ENCODE peak calls at places on chromosomes 3 and 15, in eight cellular contexts. One of them, this sample, is unnamed.

GRCh38 chr3:160224811-160225180 is 426 bp upstream of the C3orf80 start:
- DNase-seq in tibial nerve: no peak
- DNase-seq in left ventricle myocardium inferior: no peak
- DNase-seq in suprapubic skin: no peak
- DNase-seq in uterus: no peak
- DNase-seq in HCT116: no peak
- DNase-seq in esophagus squamous epithelium: no peak
- DNase-seq in effector memory CD4-positive, alpha-beta T cell: no peak
- DNase-seq in this sample: no peak

GRCh38 chr3:197692641-197693040 is 44.1 kb downstream of the RUBCN start:
- DNase-seq in tibial nerve: no peak
- DNase-seq in left ventricle myocardium inferior: no peak
- DNase-seq in suprapubic skin: no peak
- DNase-seq in uterus: no peak
- DNase-seq in HCT116: no peak
- DNase-seq in esophagus squamous epithelium: no peak
- DNase-seq in effector memory CD4-positive, alpha-beta T cell: no peak
- DNase-seq in this sample: peak

GRCh38 chr15:26294062-26294689 is 431.0 kb upstream of the ATP10A start:
- DNase-seq in tibial nerve: no peak
- DNase-seq in left ventricle myocardium inferior: peak
- DNase-seq in suprapubic skin: no peak
- DNase-seq in uterus: no peak
- DNase-seq in HCT116: no peak
- DNase-seq in esophagus squamous epithelium: no peak
- DNase-seq in effector memory CD4-positive, alpha-beta T cell: no peak
- DNase-seq in this sample: no peak

GRCh38 chr15:40409366-40409765 is 3.8 kb downstream of the IVD start:
- DNase-seq in tibial nerve: no peak
- DNase-seq in left ventricle myocardium inferior: no peak
- DNase-seq in suprapubic skin: no peak
- DNase-seq in uterus: no peak
- DNase-seq in HCT116: no peak
- DNase-seq in esophagus squamous epithelium: no peak
- DNase-seq in effector memory CD4-positive, alpha-beta T cell: no peak
- DNase-seq in this sample: no peak

GRCh38 chr15:97082835-97083234 is 752.3 kb downstream of the NR2F2 start:
- DNase-seq in tibial nerve: no peak
- DNase-seq in left ventricle myocardium inferior: no peak
- DNase-seq in suprapubic skin: no peak
- DNase-seq in uterus: no peak
- DNase-seq in HCT116: no peak
- DNase-seq in esophagus squamous epithelium: no peak
- DNase-seq in effector memory CD4-positive, alpha-beta T cell: no peak
- DNase-seq in this sample: no peak

GRCh38 chr15:41238100-41238499 is 7.0 kb downstream of the CHP1 start:
- DNase-seq in tibial nerve: no peak
- DNase-seq in left ventricle myocardium inferior: no peak
- DNase-seq in suprapubic skin: no peak
- DNase-seq in uterus: no peak
- DNase-seq in HCT116: no peak
- DNase-seq in esophagus squamous epithelium: no peak
- DNase-seq in effector memory CD4-positive, alpha-beta T cell: no peak
- DNase-seq in this sample: no peak

GRCh38 chr15:100111103-100112060 is 230.4 kb downstream of the ADAMTS17 start:
- DNase-seq in tibial nerve: no peak
- DNase-seq in left ventricle myocardium inferior: peak
- DNase-seq in suprapubic skin: peak
- DNase-seq in uterus: peak
- DNase-seq in HCT116: peak
- DNase-seq in esophagus squamous epithelium: no peak
- DNase-seq in effector memory CD4-positive, alpha-beta T cell: no peak
- DNase-seq in this sample: peak

GRCh38 chr3:17775073-17775472 is 32.6 kb upstream of the TBC1D5 start:
- DNase-seq in tibial nerve: no peak
- DNase-seq in left ventricle myocardium inferior: no peak
- DNase-seq in suprapubic skin: no peak
- DNase-seq in uterus: no peak
- DNase-seq in HCT116: no peak
- DNase-seq in esophagus squamous epithelium: no peak
- DNase-seq in effector memory CD4-positive, alpha-beta T cell: no peak
- DNase-seq in this sample: no peak

GRCh38 chr3:154933581-154933980 is 146.5 kb upstream of the MME start:
- DNase-seq in tibial nerve: no peak
- DNase-seq in left ventricle myocardium inferior: no peak
- DNase-seq in suprapubic skin: no peak
- DNase-seq in uterus: no peak
- DNase-seq in HCT116: no peak
- DNase-seq in esophagus squamous epithelium: no peak
- DNase-seq in effector memory CD4-positive, alpha-beta T cell: no peak
- DNase-seq in this sample: no peak

GRCh38 chr15:32790352-32790999 is 72.7 kb downstream of the GREM1 start:
- DNase-seq in tibial nerve: no peak
- DNase-seq in left ventricle myocardium inferior: no peak
- DNase-seq in suprapubic skin: no peak
- DNase-seq in uterus: no peak
- DNase-seq in HCT116: no peak
- DNase-seq in esophagus squamous epithelium: no peak
- DNase-seq in effector memory CD4-positive, alpha-beta T cell: no peak
- DNase-seq in this sample: no peak

GRCh38 chr3:112628038-112628437 is 12.9 kb downstream of the CCDC80 start:
- DNase-seq in tibial nerve: no peak
- DNase-seq in left ventricle myocardium inferior: no peak
- DNase-seq in suprapubic skin: no peak
- DNase-seq in uterus: no peak
- DNase-seq in HCT116: no peak
- DNase-seq in esophagus squamous epithelium: no peak
- DNase-seq in effector memory CD4-positive, alpha-beta T cell: no peak
- DNase-seq in this sample: no peak

GRCh38 chr3:28376424-28376823 is 27.8 kb upstream of the AZI2 start:
- DNase-seq in tibial nerve: no peak
- DNase-seq in left ventricle myocardium inferior: no peak
- DNase-seq in suprapubic skin: no peak
- DNase-seq in uterus: no peak
- DNase-seq in HCT116: no peak
- DNase-seq in esophagus squamous epithelium: no peak
- DNase-seq in effector memory CD4-positive, alpha-beta T cell: no peak
- DNase-seq in this sample: no peak

GRCh38 chr3:81302045-81302444 is 459.4 kb downstream of the GBE1 start:
- DNase-seq in tibial nerve: no peak
- DNase-seq in left ventricle myocardium inferior: no peak
- DNase-seq in suprapubic skin: no peak
- DNase-seq in uterus: no peak
- DNase-seq in HCT116: peak
- DNase-seq in esophagus squamous epithelium: no peak
- DNase-seq in effector memory CD4-positive, alpha-beta T cell: no peak
- DNase-seq in this sample: no peak

GRCh38 chr3:39150170-39150802 is 3.1 kb downstream of the CSRNP1 start:
- DNase-seq in tibial nerve: no peak
- DNase-seq in left ventricle myocardium inferior: no peak
- DNase-seq in suprapubic skin: no peak
- DNase-seq in uterus: no peak
- DNase-seq in HCT116: no peak
- DNase-seq in esophagus squamous epithelium: no peak
- DNase-seq in effector memory CD4-positive, alpha-beta T cell: no peak
- DNase-seq in this sample: no peak

GRCh38 chr3:196207159-196207832 is 3.9 kb downstream of the ZDHHC19 start:
- DNase-seq in tibial nerve: no peak
- DNase-seq in left ventricle myocardium inferior: no peak
- DNase-seq in suprapubic skin: no peak
- DNase-seq in uterus: no peak
- DNase-seq in HCT116: no peak
- DNase-seq in esophagus squamous epithelium: no peak
- DNase-seq in effector memory CD4-positive, alpha-beta T cell: no peak
- DNase-seq in this sample: no peak

GRCh38 chr3:126895178-126896066 is 87.5 kb upstream of the PLXNA1 start:
- DNase-seq in tibial nerve: peak
- DNase-seq in left ventricle myocardium inferior: no peak
- DNase-seq in suprapubic skin: no peak
- DNase-seq in uterus: no peak
- DNase-seq in HCT116: no peak
- DNase-seq in esophagus squamous epithelium: no peak
- DNase-seq in effector memory CD4-positive, alpha-beta T cell: no peak
- DNase-seq in this sample: no peak

DNA sequence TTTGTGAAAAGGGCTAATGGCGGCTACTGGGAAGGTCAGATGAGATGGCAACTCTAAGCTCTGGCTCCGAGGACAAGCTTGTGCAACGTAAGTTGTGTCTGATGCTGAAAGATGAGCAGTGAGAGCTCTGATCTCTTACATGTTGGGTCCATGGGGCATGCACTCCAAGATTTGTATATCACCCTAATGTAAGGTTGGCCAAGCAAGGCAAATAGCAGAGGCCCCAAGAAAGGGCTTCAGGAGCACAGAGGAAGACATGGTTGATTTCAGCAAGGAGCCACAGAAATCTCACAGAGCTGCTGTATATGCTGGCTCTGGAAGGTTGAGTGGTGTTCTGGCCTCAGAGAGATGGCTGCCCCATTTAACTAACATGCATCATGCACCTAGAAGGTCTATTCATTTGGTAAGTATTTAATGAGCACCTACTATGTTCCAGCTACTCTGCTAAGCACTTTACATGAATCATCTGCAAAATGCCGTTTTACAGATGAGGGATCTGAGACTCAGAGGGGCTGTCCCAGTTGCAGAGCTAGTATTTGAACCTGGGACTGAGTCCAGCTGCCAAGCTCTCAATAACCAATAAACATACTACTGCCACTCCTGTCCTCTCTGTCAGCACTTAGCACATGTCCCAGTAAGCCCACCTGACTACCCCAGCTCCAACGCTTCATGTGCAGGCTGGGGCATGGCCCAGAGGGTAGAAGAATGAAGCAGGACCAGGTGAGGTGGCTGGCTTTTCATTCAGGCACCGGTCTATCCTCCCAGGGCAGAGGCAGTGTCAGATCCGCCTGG is 27.7 kb upstream of the ATP2B2 start:
- DNase-seq in tibial nerve: no peak
- DNase-seq in left ventricle myocardium inferior: no peak
- DNase-seq in suprapubic skin: no peak
- DNase-seq in uterus: no peak
- DNase-seq in HCT116: no peak
- DNase-seq in esophagus squamous epithelium: no peak
- DNase-seq in effector memory CD4-positive, alpha-beta T cell: no peak
- DNase-seq in this sample: peak
- H3K27ac ChIP-seq in tibial nerve: no peak
- H3K27ac ChIP-seq in left ventricle myocardium inferior: no peak
- H3K27ac ChIP-seq in suprapubic skin: no peak
- H3K27ac ChIP-seq in uterus: no peak
- H3K27ac ChIP-seq in HCT116: no peak
- H3K27ac ChIP-seq in esophagus squamous epithelium: no peak
- H3K27ac ChIP-seq in effector memory CD4-positive, alpha-beta T cell: no peak
- H3K27ac ChIP-seq in this sample: no peak

GRCh38 chr3:62319570-62320243 is 53.6 kb downstream of the FEZF2 start:
- DNase-seq in tibial nerve: no peak
- DNase-seq in left ventricle myocardium inferior: no peak
- DNase-seq in suprapubic skin: no peak
- DNase-seq in uterus: no peak
- DNase-seq in HCT116: no peak
- DNase-seq in esophagus squamous epithelium: no peak
- DNase-seq in effector memory CD4-positive, alpha-beta T cell: no peak
- DNase-seq in this sample: no peak

GRCh38 chr3:62318365-62318751 is 55.0 kb downstream of the FEZF2 start:
- DNase-seq in tibial nerve: no peak
- DNase-seq in left ventricle myocardium inferior: no peak
- DNase-seq in suprapubic skin: no peak
- DNase-seq in uterus: no peak
- DNase-seq in HCT116: no peak
- DNase-seq in esophagus squamous epithelium: no peak
- DNase-seq in effector memory CD4-positive, alpha-beta T cell: no peak
- DNase-seq in this sample: no peak

GRCh38 chr3:62325896-62326295 is 47.5 kb downstream of the FEZF2 start:
- DNase-seq in tibial nerve: no peak
- DNase-seq in left ventricle myocardium inferior: no peak
- DNase-seq in suprapubic skin: no peak
- DNase-seq in uterus: no peak
- DNase-seq in HCT116: no peak
- DNase-seq in esophagus squamous epithelium: no peak
- DNase-seq in effector memory CD4-positive, alpha-beta T cell: no peak
- DNase-seq in this sample: no peak

GRCh38 chr3:62318752-62319569 is 54.4 kb downstream of the FEZF2 start:
- DNase-seq in tibial nerve: peak
- DNase-seq in left ventricle myocardium inferior: peak
- DNase-seq in suprapubic skin: peak
- DNase-seq in uterus: peak
- DNase-seq in HCT116: no peak
- DNase-seq in esophagus squamous epithelium: peak
- DNase-seq in effector memory CD4-positive, alpha-beta T cell: peak
- DNase-seq in this sample: peak

GRCh38 chr3:62323241-62323640 is 50.1 kb downstream of the FEZF2 start:
- DNase-seq in tibial nerve: no peak
- DNase-seq in left ventricle myocardium inferior: no peak
- DNase-seq in suprapubic skin: no peak
- DNase-seq in uterus: no peak
- DNase-seq in HCT116: no peak
- DNase-seq in esophagus squamous epithelium: no peak
- DNase-seq in effector memory CD4-positive, alpha-beta T cell: no peak
- DNase-seq in this sample: no peak
- H3K27ac ChIP-seq in tibial nerve: no peak
- H3K27ac ChIP-seq in left ventricle myocardium inferior: no peak
- H3K27ac ChIP-seq in suprapubic skin: no peak
- H3K27ac ChIP-seq in uterus: no peak
- H3K27ac ChIP-seq in HCT116: no peak
- H3K27ac ChIP-seq in esophagus squamous epithelium: no peak
- H3K27ac ChIP-seq in effector memory CD4-positive, alpha-beta T cell: no peak
- H3K27ac ChIP-seq in this sample: no peak

GRCh38 chr15:64694816-64695215 is 80.6 kb downstream of the RBPMS2 start:
- DNase-seq in tibial nerve: no peak
- DNase-seq in left ventricle myocardium inferior: no peak
- DNase-seq in suprapubic skin: no peak
- DNase-seq in uterus: no peak
- DNase-seq in HCT116: no peak
- DNase-seq in esophagus squamous epithelium: no peak
- DNase-seq in effector memory CD4-positive, alpha-beta T cell: no peak
- DNase-seq in this sample: no peak
- H3K27ac ChIP-seq in tibial nerve: no peak
- H3K27ac ChIP-seq in left ventricle myocardium inferior: peak
- H3K27ac ChIP-seq in suprapubic skin: peak
- H3K27ac ChIP-seq in uterus: peak
- H3K27ac ChIP-seq in HCT116: no peak
- H3K27ac ChIP-seq in esophagus squamous epithelium: peak
- H3K27ac ChIP-seq in effector memory CD4-positive, alpha-beta T cell: no peak
- H3K27ac ChIP-seq in this sample: peak

DNA sequence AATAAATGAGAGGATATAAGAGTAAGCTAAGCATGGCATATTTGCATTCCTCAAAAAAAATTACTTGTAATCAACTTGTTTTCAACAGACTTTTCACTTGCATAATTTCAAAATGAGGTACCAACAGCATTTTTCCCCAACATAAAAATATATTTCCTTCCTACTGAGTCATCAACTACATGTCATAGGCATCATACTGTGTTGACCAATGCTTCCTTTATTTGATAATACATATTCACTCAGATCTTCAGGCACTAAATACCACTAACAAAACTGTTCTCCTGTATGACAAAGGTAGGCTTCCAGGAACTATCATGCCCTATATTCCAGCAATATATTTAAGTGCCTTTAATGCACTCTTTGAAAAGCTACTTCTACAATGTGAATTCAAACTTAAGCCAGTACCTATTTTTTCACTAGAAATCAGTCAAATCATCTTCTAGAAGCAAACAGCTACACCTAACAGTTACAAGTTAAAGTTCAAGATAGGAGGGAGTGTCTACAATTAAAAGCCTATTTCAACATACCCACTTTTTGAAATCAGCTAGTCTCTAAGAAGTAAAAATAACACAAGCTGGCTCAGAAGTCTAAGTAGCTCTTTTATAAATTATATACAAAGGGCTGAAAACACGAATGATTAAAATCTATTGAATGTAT is 11.3 kb downstream of the ADAM10 start:
- DNase-seq in tibial nerve: no peak
- DNase-seq in left ventricle myocardium inferior: no peak
- DNase-seq in suprapubic skin: no peak
- DNase-seq in uterus: no peak
- DNase-seq in HCT116: no peak
- DNase-seq in esophagus squamous epithelium: no peak
- DNase-seq in effector memory CD4-positive, alpha-beta T cell: no peak
- DNase-seq in this sample: no peak
- H3K27ac ChIP-seq in tibial nerve: no peak
- H3K27ac ChIP-seq in left ventricle myocardium inferior: no peak
- H3K27ac ChIP-seq in suprapubic skin: no peak
- H3K27ac ChIP-seq in uterus: no peak
- H3K27ac ChIP-seq in HCT116: no peak
- H3K27ac ChIP-seq in esophagus squamous epithelium: no peak
- H3K27ac ChIP-seq in effector memory CD4-positive, alpha-beta T cell: no peak
- H3K27ac ChIP-seq in this sample: no peak

This sample was measured in ascending aorta.